ENCODE peak calls at places on chromosomes 16 and 17, in nine cellular contexts. J is sigmoid colon, P is stomach, N is GM12878, F is upper lobe of left lung, L is SK-N-SH, R is K562, I is HepG2, B is H1. T is an unnamed sample.

GRCh38 chr16:75224281-75224680 is 5.5 kb downstream of the CTRB1 start:
- DNase-seq in R (no peak), J (no peak), L (no peak), F (no peak), P (no peak), B (no peak), I (no peak), N (no peak), T (no peak)

GRCh38 chr17:63561819-63562218 is 11.5 kb downstream of the DCAF7 start:
- DNase-seq in N (no peak), I (no peak), R (no peak), F (no peak), P (no peak), J (no peak), L (no peak), B (no peak), T (no peak)

GRCh38 chr17:48051706-48052486 is 3.7 kb downstream of the NFE2L1 start:
- DNase-seq in R (peak), F (no peak), P (peak), B (no peak), L (no peak), J (peak), N (no peak), I (peak), T (peak)

GRCh38 chr17:62653831-62654829 is 26.7 kb downstream of the MRC2 start:
- DNase-seq in J (peak), B (no peak), F (peak), I (no peak), R (peak), N (no peak), L (peak), P (peak), T (peak)

GRCh38 chr17:35745749-35746320 is 7.2 kb downstream of the GAS2L2 start:
- DNase-seq in N (no peak), J (no peak), L (no peak), F (no peak), P (no peak), R (no peak), I (no peak), B (no peak), T (no peak)

GRCh38 chr16:77424841-77425604 is 9.8 kb downstream of the ADAMTS18 start:
- DNase-seq in L (no peak), F (no peak), P (no peak), R (no peak), J (no peak), I (peak), B (no peak), N (no peak), T (no peak)

GRCh38 chr17:61746248-61746985 is 116.9 kb downstream of the BRIP1 start:
- DNase-seq in N (no peak), I (no peak), P (no peak), L (no peak), B (no peak), F (no peak), J (no peak), R (no peak), T (no peak)

GRCh38 chr17:35540589-35541404 is 3.3 kb upstream of the SLFN12L start:
- DNase-seq in B (no peak), N (no peak), F (no peak), L (no peak), P (peak), R (peak), J (peak), I (no peak), T (peak)

GRCh38 chr16:7548796-7549318 is 216.2 kb downstream of the RBFOX1 start:
- DNase-seq in L (no peak), J (no peak), P (no peak), I (no peak), B (no peak), R (no peak), N (no peak), F (no peak), T (no peak)

GRCh38 chr17:64707077-64707591 is 45.0 kb upstream of the SMURF2 start:
- DNase-seq in J (peak), B (no peak), I (peak), P (peak), N (no peak), L (peak), R (no peak), F (no peak), T (peak)

GRCh38 chr16:3045758-3046505 is 429 bp upstream of the MMP25 start:
- DNase-seq in F (peak), P (no peak), L (peak), R (peak), I (no peak), N (no peak), B (no peak), J (no peak), T (peak)

GRCh38 chr16:86067936-86068335 is 169.0 kb downstream of the IRF8 start:
- DNase-seq in J (no peak), P (no peak), I (no peak), B (no peak), R (no peak), N (no peak), F (no peak), L (no peak), T (no peak)

GRCh38 chr16:7137560-7138330 is 194.9 kb upstream of the RBFOX1 start:
- DNase-seq in F (no peak), J (no peak), I (peak), P (no peak), R (no peak), N (no peak), B (no peak), L (no peak), T (no peak)

GRCh38 chr17:46839211-46839610 is 12.2 kb upstream of the WNT9B start:
- DNase-seq in R (no peak), L (no peak), F (no peak), J (no peak), P (no peak), B (no peak), I (no peak), N (no peak), T (no peak)

GRCh38 chr17:14301761-14302401 is 1.0 kb downstream of the HS3ST3B1 start:
- DNase-seq in J (no peak), B (peak), R (no peak), I (no peak), F (no peak), L (no peak), P (peak), N (no peak), T (peak)

GRCh38 chr16:78551487-78552085 is 452.1 kb downstream of the WWOX start:
- DNase-seq in J (no peak), I (no peak), F (peak), P (no peak), N (no peak), B (peak), R (no peak), L (no peak), T (no peak)

GRCh38 chr17:55283256-55283965 is 18.7 kb downstream of the HLF start:
- DNase-seq in B (no peak), F (no peak), N (no peak), P (no peak), R (no peak), J (no peak), L (no peak), I (peak), T (no peak)

GRCh38 chr17:333626-334396 is 18.8 kb downstream of the RPH3AL start:
- DNase-seq in F (no peak), B (peak), J (peak), R (peak), P (peak), L (peak), N (no peak), I (no peak), T (peak)

GRCh38 chr17:8836821-8837426 is 30.6 kb downstream of the PIK3R6 start:
- DNase-seq in P (no peak), F (no peak), R (no peak), L (no peak), B (peak), I (no peak), J (peak), N (no peak), T (no peak)

GRCh38 chr17:1431631-1432104 is 24.4 kb downstream of the CRK start:
- DNase-seq in P (no peak), F (no peak), B (no peak), L (no peak), I (no peak), N (peak), J (no peak), R (no peak), T (no peak)

GRCh38 chr17:69060835-69061234 is at the start of gene ABCA9:
- DNase-seq in N (no peak), P (no peak), R (no peak), B (no peak), J (no peak), F (no peak), L (no peak), I (no peak), T (no peak)

GRCh38 chr16:84138824-84139627 is 6.0 kb downstream of the HSDL1 start:
- DNase-seq in R (peak), L (no peak), P (peak), N (peak), B (no peak), F (no peak), J (no peak), I (peak), T (no peak)

GRCh38 chr17:15261063-15261817 is 3.9 kb downstream of the PMP22 start:
- DNase-seq in R (no peak), F (peak), P (peak), N (no peak), I (peak), J (peak), B (no peak), L (peak), T (peak)

GRCh38 chr16:75062135-75062943 is 54.2 kb downstream of the LDHD start:
- DNase-seq in P (peak), B (no peak), N (no peak), R (peak), I (no peak), L (no peak), F (peak), J (peak), T (no peak)

GRCh38 chr17:8868092-8868491 is 618 bp upstream of the PIK3R6 start:
- DNase-seq in I (no peak), P (no peak), L (no peak), J (no peak), F (no peak), R (no peak), N (no peak), B (no peak), T (no peak)

GRCh38 chr16:21023509-21024202 is 123.1 kb downstream of the LYRM1 start:
- DNase-seq in N (no peak), B (no peak), L (no peak), P (peak), J (no peak), I (no peak), R (no peak), F (no peak), T (peak)

GRCh38 chr16:22694887-22695382 is 119.0 kb upstream of the HS3ST2 start:
- DNase-seq in P (no peak), J (peak), B (no peak), L (no peak), N (no peak), I (no peak), F (no peak), R (no peak), T (peak)

GRCh38 chr17:67051155-67051538 is 6.8 kb downstream of the CACNG1 start:
- DNase-seq in L (no peak), P (no peak), F (no peak), I (no peak), J (no peak), B (no peak), N (no peak), R (no peak), T (no peak)

GRCh38 chr17:67047382-67047781 is 3.0 kb downstream of the CACNG1 start:
- DNase-seq in P (no peak), F (no peak), B (no peak), R (no peak), I (peak), J (no peak), L (no peak), N (no peak), T (no peak)

GRCh38 chr17:67050066-67050465 is 5.7 kb downstream of the CACNG1 start:
- DNase-seq in L (no peak), F (no peak), I (no peak), N (no peak), B (no peak), P (no peak), J (no peak), R (no peak), T (no peak)

GRCh38 chr17:67050476-67051154 is 6.3 kb downstream of the CACNG1 start:
- DNase-seq in B (no peak), F (no peak), J (no peak), N (no peak), I (no peak), P (no peak), R (no peak), L (no peak), T (no peak)

DNA sequence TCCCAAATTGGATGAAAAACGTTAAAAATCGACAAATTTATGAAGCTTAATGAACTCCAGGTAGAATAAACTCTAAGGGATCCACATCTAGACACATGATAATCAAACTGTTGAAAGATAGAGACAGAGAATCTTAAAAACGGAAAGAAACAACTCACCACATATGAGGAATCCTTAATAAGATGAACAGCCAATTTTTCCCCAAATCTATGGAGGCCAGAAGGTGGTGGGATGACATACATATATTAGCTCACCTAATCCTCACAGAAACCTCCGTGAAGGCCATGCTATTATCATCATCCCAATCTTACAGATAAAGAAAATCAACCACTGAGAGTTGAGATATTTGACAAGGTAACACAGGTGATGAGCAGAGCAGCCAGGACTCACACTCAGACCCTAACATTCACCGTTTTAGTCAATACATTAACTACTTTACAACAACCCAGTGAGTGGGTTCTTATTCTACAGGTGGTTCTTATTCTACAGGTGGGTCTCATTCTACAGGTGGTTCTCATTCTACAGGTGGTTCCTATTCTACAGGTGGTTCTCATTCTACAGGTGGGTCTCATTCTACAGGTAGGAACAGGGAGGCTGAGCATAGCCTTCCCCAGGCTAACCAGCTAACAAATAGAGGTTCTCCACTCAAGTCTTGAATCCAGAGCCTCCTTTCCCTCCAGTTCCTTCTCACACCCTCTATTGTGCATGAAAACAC is 4.8 kb downstream of the CACNG1 start:
- DNase-seq in F (no peak), B (no peak), R (no peak), L (peak), I (no peak), J (no peak), N (no peak), P (no peak), T (no peak)
- TF ChIP-seq EP300 in F (no peak), B (no peak), R (no peak), L (no peak), I (no peak), J (no peak), N (no peak), P (no peak), T (no peak)

DNA sequence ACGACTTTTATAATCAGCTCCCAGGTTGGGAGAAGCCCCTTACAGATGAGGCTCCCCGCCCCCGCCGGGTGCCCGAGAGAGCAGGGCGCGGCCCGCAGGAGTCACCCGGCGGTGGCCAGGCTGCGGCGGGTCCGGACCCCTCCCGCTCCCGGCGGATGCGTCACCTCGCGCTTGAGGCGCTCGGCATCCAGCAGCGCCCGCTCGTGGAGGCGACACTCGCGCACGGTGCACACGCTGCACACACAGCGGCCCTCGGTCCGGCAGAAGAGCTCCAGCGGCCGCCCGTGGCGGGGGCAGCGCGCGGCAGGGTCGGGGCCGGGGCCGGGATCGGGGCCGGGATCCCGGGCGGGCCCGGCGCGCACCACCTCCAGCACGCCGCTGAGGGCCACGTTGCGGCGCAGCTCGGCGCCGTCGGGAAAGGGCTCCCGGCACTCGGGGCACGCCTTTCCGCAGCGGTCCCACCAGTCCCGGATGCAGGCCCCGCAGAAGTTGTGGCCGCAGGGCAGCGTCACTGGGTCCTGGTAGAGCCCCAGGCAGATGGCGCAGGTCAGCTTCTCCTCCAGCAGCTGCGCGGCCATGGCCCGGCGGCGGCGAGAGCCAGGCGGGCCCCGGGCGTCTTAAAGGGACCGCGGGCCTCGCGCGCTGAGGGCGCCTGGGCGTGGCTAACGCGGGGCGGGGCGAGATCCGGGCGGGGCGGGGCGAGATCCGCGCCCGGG is at the start of gene TRIM65:
- DNase-seq in N (no peak), L (peak), B (peak), F (peak), P (peak), R (peak), J (peak), I (peak), T (peak)
- TF ChIP-seq POLR2AphosphoS5 in N (peak), L (peak), B (peak), F (peak), P (peak), R (peak), J (peak), I (peak), T (peak)

DNA sequence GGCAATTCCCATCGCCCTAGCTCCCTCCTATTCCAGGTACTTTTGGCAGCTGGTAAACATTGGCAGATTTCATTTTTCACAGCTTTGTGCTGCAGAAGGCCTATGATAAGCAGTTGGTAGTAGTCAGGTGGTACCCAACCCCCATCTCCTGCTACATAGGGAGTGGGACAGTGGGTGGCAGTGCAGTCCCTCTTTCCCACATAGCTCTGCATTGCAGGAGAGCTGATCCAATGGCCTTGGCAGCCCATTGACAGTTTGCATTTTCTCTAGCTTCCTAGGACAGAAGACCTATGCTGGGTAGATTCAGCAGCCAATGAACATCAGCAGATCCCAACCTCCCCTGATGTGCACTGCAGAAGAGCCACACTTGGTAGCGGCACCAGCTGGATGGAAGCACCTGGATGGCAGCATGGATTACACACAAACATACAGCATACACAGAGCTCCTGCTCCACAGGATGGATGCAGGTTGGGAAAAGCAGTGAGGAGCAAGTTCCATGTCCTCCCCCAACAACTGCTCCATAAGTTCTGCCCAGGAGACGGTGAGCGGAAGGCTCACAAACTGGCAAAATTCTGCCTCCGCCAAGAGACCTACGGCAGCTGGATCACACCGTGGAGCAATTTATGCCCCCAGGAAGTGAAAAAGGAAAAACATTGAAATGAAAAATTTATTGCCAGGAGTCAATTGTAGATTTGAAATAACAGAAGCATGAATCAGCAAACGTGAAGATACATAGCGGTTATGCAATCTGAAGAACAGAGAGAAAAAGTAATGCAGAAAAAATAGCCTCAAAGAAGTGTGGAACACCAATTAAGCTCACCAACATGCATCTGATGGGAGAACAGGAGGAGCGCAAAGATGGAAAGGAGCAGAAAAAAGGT is 95.7 kb downstream of the CACNG1 start:
- DNase-seq in N (no peak), F (no peak), B (no peak), L (no peak), I (peak), J (no peak), P (no peak), R (peak), T (no peak)
- TF ChIP-seq EP300 in N (no peak), F (no peak), B (no peak), L (no peak), I (no peak), J (no peak), P (no peak), R (no peak), T (no peak)

GRCh38 chr17:19743101-19744100 is 4.7 kb downstream of the ALDH3A1 start:
- DNase-seq in F (peak), P (no peak), L (no peak), R (no peak), B (no peak), I (no peak), J (no peak), N (no peak), T (no peak)

GRCh38 chr17:19746517-19746916 is 1.6 kb downstream of the ALDH3A1 start:
- DNase-seq in J (no peak), R (no peak), L (no peak), I (no peak), F (no peak), B (no peak), P (no peak), N (no peak), T (no peak)

GRCh38 chr17:19747159-19747719 is 859 bp downstream of the ALDH3A1 start:
- DNase-seq in L (no peak), R (no peak), I (no peak), P (no peak), F (no peak), B (no peak), J (no peak), N (no peak), T (no peak)

GRCh38 chr17:19744492-19744891 is 3.6 kb downstream of the ALDH3A1 start:
- DNase-seq in R (no peak), P (no peak), L (no peak), I (no peak), F (no peak), B (peak), J (no peak), N (no peak), T (peak)

GRCh38 chr17:19744922-19745757 is 3.0 kb downstream of the ALDH3A1 start:
- DNase-seq in R (peak), B (peak), P (peak), F (peak), I (no peak), J (peak), L (peak), N (no peak), T (peak)
- TF ChIP-seq POLR2AphosphoS5 in R (no peak), B (peak), P (peak), F (no peak), I (no peak), J (no peak), L (peak), N (no peak), T (peak)

GRCh38 chr16:26665166-26665939 is 401.4 kb upstream of the C16orf82 start:
- DNase-seq in I (no peak), J (no peak), L (no peak), N (no peak), R (no peak), B (no peak), F (no peak), P (no peak), T (no peak)
- TF ChIP-seq EP300 in I (no peak), J (no peak), L (no peak), N (no peak), R (no peak), B (no peak), F (no peak), P (no peak), T (no peak)

GRCh38 chr17:19348081-19348650 is 14.4 kb downstream of the B9D1 start:
- DNase-seq in P (no peak), I (no peak), F (no peak), R (no peak), J (peak), B (no peak), N (no peak), L (no peak), T (no peak)

GRCh38 chr17:19347323-19348080 is 15.0 kb downstream of the B9D1 start:
- DNase-seq in L (no peak), R (no peak), P (no peak), B (no peak), J (peak), N (no peak), I (no peak), F (no peak), T (no peak)

GRCh38 chr17:19345486-19346350 is 16.8 kb downstream of the B9D1 start:
- DNase-seq in F (no peak), J (peak), N (no peak), B (no peak), L (no peak), I (peak), P (no peak), R (no peak), T (no peak)

GRCh38 chr17:19345067-19345460 is 17.5 kb downstream of the B9D1 start:
- DNase-seq in R (no peak), J (peak), L (no peak), N (no peak), F (no peak), B (no peak), I (no peak), P (no peak), T (no peak)

GRCh38 chr17:19346351-19347255 is 15.9 kb downstream of the B9D1 start:
- DNase-seq in L (no peak), J (peak), I (peak), P (peak), F (no peak), R (peak), N (no peak), B (no peak), T (peak)
- TF ChIP-seq POLR2AphosphoS5 in L (peak), J (peak), I (no peak), P (peak), F (no peak), R (no peak), N (no peak), B (no peak), T (no peak)

GRCh38 chr16:29107299-29107698 is 122.4 kb downstream of the LAT start:
- DNase-seq in J (no peak), F (peak), N (no peak), B (peak), L (no peak), I (no peak), R (no peak), P (peak), T (peak)
- TF ChIP-seq EP300 in J (no peak), F (no peak), N (no peak), B (no peak), L (no peak), I (no peak), R (no peak), P (no peak), T (no peak)

T was measured in transverse colon.